ENCODE peak calls at places on chromosomes 13 and 19, in ten cellular contexts. V is GM12865, O is hepatocyte, S is Karpas-422, T is RWPE2, U is aorta, G is AG10803, C is brain microvascular endothelial cell, D is small intestine, H is kidney epithelial cell. Y is an unnamed sample.

GRCh38 chr13:70809588-70809987 is 701.3 kb upstream of the KLHL1 start:
- DNase-seq in V (no peak), O (no peak), S (no peak), T (no peak), U (no peak), G (no peak), C (no peak), D (no peak), H (no peak), Y (no peak)

GRCh38 chr13:39779337-39780270 is 124.1 kb downstream of the COG6 start:
- DNase-seq in V (peak; percentile 51), O (no peak), S (no peak), T (no peak), U (no peak), G (peak; percentile 32), C (peak; percentile 80), D (no peak), H (no peak), Y (no peak)

GRCh38 chr13:40370662-40371061 is 295.8 kb downstream of the FOXO1 start:
- DNase-seq in V (no peak), O (no peak), S (no peak), T (no peak), U (no peak), G (no peak), C (no peak), D (no peak), H (no peak), Y (no peak)

GRCh38 chr13:34155931-34156607 is 338.1 kb downstream of the RFC3 start:
- DNase-seq in V (no peak), O (peak; percentile 68), S (no peak), T (no peak), U (no peak), G (peak; percentile 28), C (peak; percentile 56), D (peak; percentile 60), H (peak; percentile 35), Y (no peak)

GRCh38 chr19:7926021-7926726 is at the start of gene CTXN1:
- DNase-seq in V (peak; percentile 72), O (peak; percentile 87), S (peak; percentile 87), T (no peak), U (peak; percentile 75), G (peak; percentile 31), C (no peak), D (peak; percentile 44), H (no peak), Y (peak; percentile 97)

GRCh38 chr19:55882626-55883025 is 46.3 kb downstream of the NLRP4 start:
- DNase-seq in V (no peak), O (no peak), S (no peak), T (no peak), U (no peak), G (no peak), C (no peak), D (no peak), H (no peak), Y (no peak)

GRCh38 chr13:42758515-42758914 is 22.9 kb upstream of the FAM216B start:
- DNase-seq in V (no peak), O (no peak), S (no peak), T (no peak), U (no peak), G (no peak), C (no peak), D (no peak), H (no peak), Y (no peak)

GRCh38 chr19:5011476-5012238 is 42.7 kb downstream of the KDM4B start:
- DNase-seq in V (no peak), O (no peak), S (no peak), T (no peak), U (no peak), G (no peak), C (no peak), D (no peak), H (no peak), Y (peak; percentile 71)

GRCh38 chr13:45695198-45695730 is 6.9 kb upstream of the CBY2 start:
- DNase-seq in V (peak; percentile 86), O (no peak), S (no peak), T (no peak), U (no peak), G (peak; percentile 17), C (no peak), D (no peak), H (no peak), Y (no peak)

DNA sequence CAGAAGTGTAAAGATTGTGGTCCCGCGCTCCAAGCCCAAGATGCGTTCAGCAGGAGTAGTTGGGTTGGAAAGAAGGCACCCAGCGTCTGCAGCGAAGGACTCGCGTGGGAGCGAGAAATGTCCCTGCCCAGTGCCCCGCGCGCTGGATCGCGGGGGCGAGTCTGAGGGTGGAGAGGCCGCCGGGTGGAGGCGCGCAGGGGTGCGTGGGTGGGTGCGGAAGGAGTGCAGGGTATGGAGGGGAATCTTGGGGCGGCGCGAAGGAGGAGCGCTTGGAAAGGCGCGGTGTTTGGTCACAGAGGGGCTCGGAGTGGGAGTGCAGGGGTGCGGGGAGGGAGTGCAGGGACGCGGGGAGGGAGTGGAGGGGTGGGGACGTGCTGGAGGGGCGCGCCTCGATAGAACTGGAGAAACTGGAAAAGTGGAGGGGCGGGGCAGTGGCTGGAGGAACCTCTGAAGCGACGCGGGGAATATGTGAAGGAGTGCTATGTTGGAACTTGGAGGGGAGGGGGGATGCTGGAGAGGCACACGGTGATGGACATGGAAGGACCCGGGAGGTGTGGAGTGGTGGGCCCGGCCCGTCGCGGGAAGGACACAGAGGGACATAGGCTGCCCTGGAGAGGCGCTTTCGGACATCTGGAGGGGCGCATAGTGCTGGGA is 21.1 kb upstream of the SGCG start:
- DNase-seq in V (no peak), O (peak; percentile 58), S (no peak), T (no peak), U (no peak), G (no peak), C (no peak), D (no peak), H (no peak), Y (no peak)
- H3K4me3 ChIP-seq in V (no peak overlapping the region), O (peak overlapping the region; percentile 55), S (no peak overlapping the region), T (peak overlapping the region; percentile 12), U (no peak overlapping the region), G (peak overlapping the region; percentile 62), C (peak overlapping the region; percentile 47), D (no peak overlapping the region), H (peak overlapping the region; percentile 28), Y (peak overlapping the region; percentile 45)

DNA sequence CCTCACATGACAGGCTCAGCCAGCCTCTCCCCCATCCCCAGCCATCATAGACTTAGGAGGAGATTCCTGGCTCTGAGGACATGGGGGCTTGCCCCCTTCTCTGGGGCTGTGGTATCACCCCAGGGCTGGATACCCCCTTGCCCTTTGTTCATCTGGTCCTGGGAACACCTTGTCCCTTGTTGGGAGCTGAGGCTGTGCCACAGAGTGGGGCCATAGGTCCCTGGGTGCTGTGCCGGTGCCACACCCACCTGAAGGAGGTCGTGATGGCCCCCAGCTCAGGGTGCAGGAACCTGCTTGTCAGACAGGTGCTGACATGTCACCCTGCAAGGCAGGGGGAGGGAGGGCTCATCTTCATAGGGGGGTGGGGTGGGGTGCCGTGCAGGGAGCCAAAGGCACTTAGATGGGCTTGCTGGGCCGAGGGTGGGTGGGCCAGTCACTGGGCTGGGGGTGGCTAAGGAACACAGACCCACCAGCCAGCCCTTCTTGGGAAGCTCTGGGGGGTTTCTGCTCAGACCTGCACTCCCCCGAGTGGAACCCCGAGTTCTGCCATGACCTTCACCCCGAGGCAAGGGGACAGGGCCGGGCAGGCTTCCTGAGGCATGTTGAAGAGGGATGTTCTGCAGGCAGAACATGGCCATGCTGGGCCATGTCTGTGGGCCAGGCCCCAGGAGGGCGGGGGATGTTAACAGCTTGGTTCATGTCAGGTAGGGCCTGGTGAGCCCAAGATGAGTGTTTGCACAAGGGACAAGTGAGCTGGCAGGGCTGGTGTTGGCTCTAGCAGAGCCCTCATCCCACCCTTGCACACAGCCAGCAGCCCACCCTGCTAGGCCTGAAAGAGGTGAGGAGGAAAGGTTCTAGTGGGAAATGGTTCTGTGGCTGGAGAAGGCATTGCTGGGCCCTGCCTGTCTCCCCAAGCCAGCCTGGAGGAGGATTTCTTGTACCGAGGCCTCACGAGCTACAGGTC is 28.0 kb downstream of the TSSK6 start:
- DNase-seq in V (no peak), O (no peak), S (no peak), T (no peak), U (no peak), G (no peak), C (no peak), D (peak; percentile 4), H (no peak), Y (peak; percentile 80)
- H3K4me3 ChIP-seq in V (no peak overlapping the region), O (no peak overlapping the region), S (no peak overlapping the region), T (no peak overlapping the region), U (no peak overlapping the region), G (no peak overlapping the region), C (no peak overlapping the region), D (no peak overlapping the region), H (no peak overlapping the region), Y (no peak overlapping the region)

DNA sequence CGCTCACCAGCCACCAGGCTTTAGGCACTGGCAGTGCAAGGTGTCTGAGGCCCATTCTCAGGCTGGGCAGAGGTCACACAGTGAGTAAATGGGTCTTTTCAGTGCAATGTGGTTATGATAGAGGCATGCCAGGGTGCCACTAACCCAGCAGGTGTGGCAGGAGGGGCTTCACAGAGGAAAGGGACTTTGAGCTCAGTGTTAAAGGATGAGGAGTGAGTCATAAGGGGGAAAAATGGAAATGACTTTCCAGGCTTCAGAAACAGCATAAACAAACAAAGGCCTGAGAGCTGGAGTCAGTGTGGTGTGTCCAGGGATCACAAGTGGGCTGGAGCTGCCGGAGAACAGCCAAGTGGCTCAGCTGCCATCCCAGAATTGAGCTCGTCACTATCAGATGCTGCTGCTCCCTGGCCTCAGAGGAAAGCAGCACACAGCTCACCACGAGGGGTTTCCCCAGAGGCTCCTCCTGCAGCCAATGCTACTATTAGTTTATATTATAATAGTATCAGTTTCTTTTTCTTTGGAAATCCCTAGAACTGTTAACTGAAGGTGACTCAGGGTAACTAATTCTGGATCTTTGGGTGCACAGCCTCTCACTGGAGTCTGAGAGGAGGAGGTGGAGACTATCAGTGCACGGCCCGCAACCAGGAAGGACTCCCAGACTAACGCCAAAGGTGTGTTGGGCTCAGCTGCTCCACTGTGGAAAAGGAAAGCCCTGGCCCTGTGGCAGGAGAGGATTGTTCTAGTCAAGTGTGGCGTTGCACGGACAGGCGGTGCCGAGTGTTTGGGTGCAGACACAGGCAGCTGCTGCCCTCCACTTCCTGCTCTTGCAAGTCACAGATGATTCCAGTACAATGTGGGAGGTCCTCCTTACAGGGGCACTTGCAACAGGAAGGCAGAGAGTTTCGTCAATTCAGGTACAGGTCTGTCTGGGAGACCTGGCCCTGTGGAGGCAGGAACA is 39.5 kb downstream of the DHRS12 start:
- DNase-seq in V (peak; percentile 82), O (peak; percentile 76), S (no peak), T (no peak), U (peak; percentile 75), G (peak; percentile 43), C (peak; percentile 78), D (peak; percentile 70), H (peak; percentile 70), Y (peak; percentile 96)
- H3K4me3 ChIP-seq in V (peak overlapping the region; percentile 50), O (no peak overlapping the region), S (no peak overlapping the region), T (no peak overlapping the region), U (no peak overlapping the region), G (no peak overlapping the region), C (no peak overlapping the region), D (no peak overlapping the region), H (no peak overlapping the region), Y (peak overlapping the region; percentile 18)

DNA sequence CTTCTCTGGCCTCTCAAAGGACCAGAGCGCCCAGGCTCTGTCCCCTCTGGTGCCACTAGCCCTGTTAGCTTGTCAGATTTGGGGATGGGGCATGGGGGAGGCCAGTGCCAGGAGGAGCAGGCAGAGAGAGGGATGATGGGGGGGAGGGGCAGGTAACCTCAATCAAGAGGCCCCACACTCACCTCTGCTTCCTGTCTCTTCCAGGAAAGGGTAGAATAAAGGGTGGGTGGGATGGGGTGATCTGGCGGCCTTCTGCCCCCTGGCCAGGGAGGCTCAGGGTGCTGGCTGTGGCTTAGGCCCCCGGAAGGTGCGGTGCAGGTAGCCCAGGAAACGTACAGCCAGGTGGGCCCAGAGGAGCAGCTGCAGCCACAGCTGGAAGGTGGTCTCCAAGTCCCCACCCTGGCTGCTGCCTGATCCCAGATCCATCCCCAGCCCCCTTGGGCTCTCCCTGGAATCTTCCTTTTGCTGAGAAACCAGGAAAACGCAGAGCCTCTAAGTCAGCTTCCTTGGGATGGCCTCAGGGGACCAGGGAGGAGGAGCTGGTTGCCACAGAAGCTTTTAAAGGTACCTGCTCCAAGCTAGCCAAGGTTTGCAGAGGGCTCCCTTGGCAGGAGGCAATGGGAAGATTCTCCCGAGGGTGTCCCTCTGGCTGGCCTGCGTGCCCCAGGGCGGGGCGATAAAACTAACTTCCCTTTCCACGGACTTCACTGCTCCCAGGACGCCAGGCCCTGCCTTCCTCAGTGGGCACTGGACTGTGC is 5.3 kb downstream of the PRKACA start:
- DNase-seq in V (no peak), O (no peak), S (peak; percentile 38), T (no peak), U (peak; percentile 67), G (no peak), C (no peak), D (no peak), H (no peak), Y (peak; percentile 96)
- H3K4me3 ChIP-seq in V (no peak overlapping the region), O (no peak overlapping the region), S (no peak overlapping the region), T (no peak overlapping the region), U (no peak overlapping the region), G (peak overlapping the region; percentile 3), C (no peak overlapping the region), D (no peak overlapping the region), H (no peak overlapping the region), Y (peak overlapping the region; percentile 51)